ENCODE peak calls at places on chromosomes 1 and 21, in five cellular contexts. Q, H, W, B and Z are unnamed samples.

GRCh38 chr21:37565530-37566223 is 199.1 kb downstream of the DYRK1A start:
- DNase-seq in Q (no peak), H (no peak), W (peak; percentile 39), B (peak; percentile 73), Z (no peak)

GRCh38 chr1:227234998-227235405 is 83.3 kb downstream of the CDC42BPA start:
- DNase-seq in Q (peak; percentile 32), H (peak; percentile 35), W (no peak), B (peak; percentile 73), Z (peak; percentile 66)

GRCh38 chr1:53639251-53639721 is 99.7 kb downstream of the GLIS1 start:
- DNase-seq in Q (peak; percentile 54), H (no peak), W (no peak), B (peak; percentile 39), Z (no peak)

GRCh38 chr1:36842448-36842847 is 191.9 kb downstream of the GRIK3 start:
- DNase-seq in Q (no peak), H (no peak), W (no peak), B (no peak), Z (no peak)

GRCh38 chr21:38486221-38486620 is 12.1 kb downstream of the ERG start:
- DNase-seq in Q (peak; percentile 29), H (no peak), W (peak; percentile 40), B (peak; percentile 28), Z (no peak)

GRCh38 chr1:5833911-5834310 is 158.3 kb downstream of the NPHP4 start:
- DNase-seq in Q (no peak), H (no peak), W (no peak), B (no peak), Z (no peak)

GRCh38 chr1:89535537-89535936 is 10.9 kb downstream of the LRRC8B start:
- DNase-seq in Q (no peak), H (no peak), W (no peak), B (no peak), Z (no peak)

GRCh38 chr1:44318097-44319088 is 36.7 kb downstream of the ERI3 start:
- DNase-seq in Q (no peak), H (peak; percentile 42), W (peak; percentile 65), B (peak; percentile 64), Z (no peak)

GRCh38 chr21:14685568-14685967 is 139.5 kb upstream of the SAMSN1 start:
- DNase-seq in Q (no peak), H (no peak), W (no peak), B (no peak), Z (no peak)

GRCh38 chr1:155455588-155456195 is 106.9 kb downstream of the ASH1L start:
- DNase-seq in Q (no peak), H (no peak), W (no peak), B (no peak), Z (no peak)

GRCh38 chr1:101509370-101509769 is 272.6 kb downstream of the S1PR1 start:
- DNase-seq in Q (no peak), H (no peak), W (no peak), B (no peak), Z (no peak)

GRCh38 chr1:210250998-210251679 is 18.5 kb downstream of the SERTAD4 start:
- DNase-seq in Q (no peak), H (peak; percentile 87), W (peak; percentile 80), B (peak; percentile 75), Z (no peak)

GRCh38 chr1:200535605-200536004 is 84.9 kb downstream of the KIF14 start:
- DNase-seq in Q (no peak), H (peak; percentile 16), W (no peak), B (peak; percentile 21), Z (no peak)

GRCh38 chr1:156772728-156773497 is 5.6 kb downstream of the PRCC start:
- DNase-seq in Q (no peak), H (no peak), W (no peak), B (no peak), Z (no peak)

GRCh38 chr1:63600248-63600647 is 7.0 kb downstream of the PGM1 start:
- DNase-seq in Q (no peak), H (no peak), W (no peak), B (no peak), Z (no peak)

GRCh38 chr1:19957779-19958178 is 21.6 kb downstream of the PLA2G2A start:
- DNase-seq in Q (no peak), H (no peak), W (no peak), B (no peak), Z (no peak)

GRCh38 chr1:109625176-109625575 is 5.5 kb downstream of the AMPD2 start:
- DNase-seq in Q (no peak), H (no peak), W (no peak), B (no peak), Z (no peak)

GRCh38 chr1:209899948-209900347 is 38.1 kb upstream of the SYT14 start:
- DNase-seq in Q (no peak), H (peak; percentile 44), W (no peak), B (no peak), Z (no peak)

GRCh38 chr1:245860681-245861552 is 646.2 kb downstream of the SMYD3 start:
- DNase-seq in Q (no peak), H (no peak), W (no peak), B (peak; percentile 83), Z (peak; percentile 79)

GRCh38 chr1:60583696-60584095 is 498.7 kb upstream of the NFIA start:
- DNase-seq in Q (no peak), H (no peak), W (no peak), B (no peak), Z (no peak)

GRCh38 chr1:44808063-44808937 is at the start of gene BTBD19:
- DNase-seq in Q (no peak), H (no peak), W (no peak), B (peak; percentile 96), Z (peak; percentile 89)

GRCh38 chr1:16055613-16056520 is 12.3 kb downstream of the CLCNKB start:
- DNase-seq in Q (peak; percentile 11), H (peak; percentile 88), W (peak; percentile 57), B (peak; percentile 84), Z (peak; percentile 58)

GRCh38 chr1:171801395-171801990 is 20.0 kb downstream of the METTL13 start:
- DNase-seq in Q (no peak), H (peak; percentile 39), W (peak; percentile 34), B (peak; percentile 70), Z (peak; percentile 23)

GRCh38 chr1:58465825-58466617 is 80.5 kb downstream of the OMA1 start:
- DNase-seq in Q (no peak), H (no peak), W (no peak), B (no peak), Z (no peak)

GRCh38 chr21:37073417-37074194 is 552 bp downstream of the TTC3 start:
- DNase-seq in Q (no peak), H (no peak), W (no peak), B (peak; percentile 61), Z (no peak)

GRCh38 chr1:29779146-29779545 is 542.8 kb downstream of the PTPRU start:
- DNase-seq in Q (no peak), H (no peak), W (no peak), B (no peak), Z (no peak)

GRCh38 chr1:54867717-54868057 is 19.3 kb downstream of the DHCR24 start:
- DNase-seq in Q (no peak), H (no peak), W (no peak), B (no peak), Z (no peak)

GRCh38 chr1:223833948-223834347 is 11.8 kb downstream of the TP53BP2 start:
- DNase-seq in Q (no peak), H (no peak), W (no peak), B (no peak), Z (no peak)